ENCODE peak calls at places on chromosomes 1 and 21, in ten cellular contexts. One of them, this sample, is unnamed.

GRCh38 chr1:164723296-164723731 is 164.3 kb downstream of the PBX1 start:
- DNase-seq in GM04503: no peak
- DNase-seq in NCI-H69: peak
- DNase-seq in NCI-H2029 treated with DMSO at 0.1 percent for 48 hours: no peak
- DNase-seq in progenitor cell of endocrine pancreas: no peak
- DNase-seq in Karpas-422: no peak
- DNase-seq in NCI-H2171: no peak
- DNase-seq in HT1080: no peak
- DNase-seq in activated CD4-positive, CD25-positive, alpha-beta regulatory T cell: no peak
- DNase-seq in activated CD4-positive, alpha-beta T cell treated with anti-CD3 and anti-CD28 coated beads, Interleukin-2, amount 10 ng/mL, durations not matched to agents 7 days and 5 days: no peak
- DNase-seq in this sample: no peak

GRCh38 chr1:7230121-7230895 is 445.1 kb downstream of the CAMTA1 start:
- DNase-seq in GM04503: no peak
- DNase-seq in NCI-H2029 treated with DMSO at 0.1 percent for 48 hours: no peak
- DNase-seq in NCI-H69: no peak
- DNase-seq in Karpas-422: no peak
- DNase-seq in progenitor cell of endocrine pancreas: no peak
- DNase-seq in NCI-H2171: no peak
- DNase-seq in HT1080: no peak
- DNase-seq in activated CD4-positive, alpha-beta T cell treated with anti-CD3 and anti-CD28 coated beads, Interleukin-2, amount 10 ng/mL, durations not matched to agents 7 days and 5 days: no peak
- DNase-seq in activated CD4-positive, CD25-positive, alpha-beta regulatory T cell: no peak
- DNase-seq in this sample: no peak

GRCh38 chr1:162117039-162117816 is 47.7 kb downstream of the NOS1AP start:
- DNase-seq in NCI-H2171: no peak
- DNase-seq in NCI-H69: no peak
- DNase-seq in GM04503: no peak
- DNase-seq in activated CD4-positive, alpha-beta T cell treated with anti-CD3 and anti-CD28 coated beads, Interleukin-2, amount 10 ng/mL, durations not matched to agents 7 days and 5 days: no peak
- DNase-seq in NCI-H2029 treated with DMSO at 0.1 percent for 48 hours: no peak
- DNase-seq in Karpas-422: no peak
- DNase-seq in progenitor cell of endocrine pancreas: no peak
- DNase-seq in HT1080: no peak
- DNase-seq in activated CD4-positive, CD25-positive, alpha-beta regulatory T cell: no peak
- DNase-seq in this sample: no peak

GRCh38 chr1:27388337-27389005 is 4.0 kb upstream of the GPR3 start:
- DNase-seq in NCI-H2029 treated with DMSO at 0.1 percent for 48 hours: no peak
- DNase-seq in activated CD4-positive, alpha-beta T cell treated with anti-CD3 and anti-CD28 coated beads, Interleukin-2, amount 10 ng/mL, durations not matched to agents 7 days and 5 days: peak
- DNase-seq in progenitor cell of endocrine pancreas: peak
- DNase-seq in NCI-H2171: peak
- DNase-seq in GM04503: no peak
- DNase-seq in activated CD4-positive, CD25-positive, alpha-beta regulatory T cell: peak
- DNase-seq in Karpas-422: peak
- DNase-seq in HT1080: peak
- DNase-seq in NCI-H69: peak
- DNase-seq in this sample: peak

GRCh38 chr1:108597041-108597440 is 37.1 kb downstream of the EEIG2 start:
- DNase-seq in NCI-H69: no peak
- DNase-seq in activated CD4-positive, CD25-positive, alpha-beta regulatory T cell: no peak
- DNase-seq in Karpas-422: no peak
- DNase-seq in progenitor cell of endocrine pancreas: no peak
- DNase-seq in NCI-H2171: peak
- DNase-seq in HT1080: no peak
- DNase-seq in GM04503: no peak
- DNase-seq in activated CD4-positive, alpha-beta T cell treated with anti-CD3 and anti-CD28 coated beads, Interleukin-2, amount 10 ng/mL, durations not matched to agents 7 days and 5 days: no peak
- DNase-seq in NCI-H2029 treated with DMSO at 0.1 percent for 48 hours: no peak
- DNase-seq in this sample: no peak

GRCh38 chr1:201377611-201378092 is at the start of gene TNNT2:
- DNase-seq in activated CD4-positive, CD25-positive, alpha-beta regulatory T cell: no peak
- DNase-seq in NCI-H2171: peak
- DNase-seq in NCI-H2029 treated with DMSO at 0.1 percent for 48 hours: no peak
- DNase-seq in HT1080: no peak
- DNase-seq in progenitor cell of endocrine pancreas: no peak
- DNase-seq in Karpas-422: no peak
- DNase-seq in activated CD4-positive, alpha-beta T cell treated with anti-CD3 and anti-CD28 coated beads, Interleukin-2, amount 10 ng/mL, durations not matched to agents 7 days and 5 days: no peak
- DNase-seq in GM04503: no peak
- DNase-seq in NCI-H69: no peak
- DNase-seq in this sample: no peak

GRCh38 chr1:203839081-203839480 is 22.3 kb upstream of the SNRPE start:
- DNase-seq in activated CD4-positive, CD25-positive, alpha-beta regulatory T cell: no peak
- DNase-seq in activated CD4-positive, alpha-beta T cell treated with anti-CD3 and anti-CD28 coated beads, Interleukin-2, amount 10 ng/mL, durations not matched to agents 7 days and 5 days: no peak
- DNase-seq in Karpas-422: peak
- DNase-seq in NCI-H69: no peak
- DNase-seq in NCI-H2029 treated with DMSO at 0.1 percent for 48 hours: no peak
- DNase-seq in NCI-H2171: no peak
- DNase-seq in progenitor cell of endocrine pancreas: no peak
- DNase-seq in HT1080: no peak
- DNase-seq in GM04503: peak
- DNase-seq in this sample: no peak

GRCh38 chr1:9651565-9652378 is at the start of gene PIK3CD:
- DNase-seq in GM04503: no peak
- DNase-seq in HT1080: no peak
- DNase-seq in NCI-H69: peak
- DNase-seq in NCI-H2171: peak
- DNase-seq in activated CD4-positive, CD25-positive, alpha-beta regulatory T cell: peak
- DNase-seq in NCI-H2029 treated with DMSO at 0.1 percent for 48 hours: no peak
- DNase-seq in activated CD4-positive, alpha-beta T cell treated with anti-CD3 and anti-CD28 coated beads, Interleukin-2, amount 10 ng/mL, durations not matched to agents 7 days and 5 days: peak
- DNase-seq in progenitor cell of endocrine pancreas: peak
- DNase-seq in Karpas-422: peak
- DNase-seq in this sample: peak

GRCh38 chr21:37384416-37384815 is 17.8 kb downstream of the DYRK1A start:
- DNase-seq in activated CD4-positive, CD25-positive, alpha-beta regulatory T cell: no peak
- DNase-seq in NCI-H2171: no peak
- DNase-seq in NCI-H2029 treated with DMSO at 0.1 percent for 48 hours: no peak
- DNase-seq in activated CD4-positive, alpha-beta T cell treated with anti-CD3 and anti-CD28 coated beads, Interleukin-2, amount 10 ng/mL, durations not matched to agents 7 days and 5 days: no peak
- DNase-seq in HT1080: no peak
- DNase-seq in NCI-H69: no peak
- DNase-seq in GM04503: no peak
- DNase-seq in progenitor cell of endocrine pancreas: no peak
- DNase-seq in Karpas-422: no peak
- DNase-seq in this sample: no peak

GRCh38 chr1:184911103-184911502 is 63.2 kb downstream of the NIBAN1 start:
- DNase-seq in NCI-H2029 treated with DMSO at 0.1 percent for 48 hours: no peak
- DNase-seq in progenitor cell of endocrine pancreas: no peak
- DNase-seq in activated CD4-positive, CD25-positive, alpha-beta regulatory T cell: no peak
- DNase-seq in GM04503: no peak
- DNase-seq in Karpas-422: no peak
- DNase-seq in HT1080: no peak
- DNase-seq in NCI-H2171: no peak
- DNase-seq in NCI-H69: no peak
- DNase-seq in activated CD4-positive, alpha-beta T cell treated with anti-CD3 and anti-CD28 coated beads, Interleukin-2, amount 10 ng/mL, durations not matched to agents 7 days and 5 days: no peak
- DNase-seq in this sample: no peak

GRCh38 chr1:58997637-58998036 is 213.8 kb upstream of the JUN start:
- DNase-seq in NCI-H69: no peak
- DNase-seq in Karpas-422: no peak
- DNase-seq in NCI-H2171: no peak
- DNase-seq in NCI-H2029 treated with DMSO at 0.1 percent for 48 hours: no peak
- DNase-seq in HT1080: no peak
- DNase-seq in progenitor cell of endocrine pancreas: no peak
- DNase-seq in GM04503: no peak
- DNase-seq in activated CD4-positive, CD25-positive, alpha-beta regulatory T cell: no peak
- DNase-seq in activated CD4-positive, alpha-beta T cell treated with anti-CD3 and anti-CD28 coated beads, Interleukin-2, amount 10 ng/mL, durations not matched to agents 7 days and 5 days: no peak
- DNase-seq in this sample: no peak

GRCh38 chr1:198143797-198144196 is 13.0 kb upstream of the NEK7 start:
- DNase-seq in progenitor cell of endocrine pancreas: no peak
- DNase-seq in HT1080: no peak
- DNase-seq in NCI-H69: no peak
- DNase-seq in activated CD4-positive, CD25-positive, alpha-beta regulatory T cell: no peak
- DNase-seq in NCI-H2171: no peak
- DNase-seq in Karpas-422: peak
- DNase-seq in GM04503: no peak
- DNase-seq in activated CD4-positive, alpha-beta T cell treated with anti-CD3 and anti-CD28 coated beads, Interleukin-2, amount 10 ng/mL, durations not matched to agents 7 days and 5 days: no peak
- DNase-seq in NCI-H2029 treated with DMSO at 0.1 percent for 48 hours: no peak
- DNase-seq in this sample: no peak

GRCh38 chr21:18368193-18368592 is 35.4 kb downstream of the TMPRSS15 start:
- DNase-seq in HT1080: no peak
- DNase-seq in GM04503: no peak
- DNase-seq in NCI-H2029 treated with DMSO at 0.1 percent for 48 hours: no peak
- DNase-seq in activated CD4-positive, CD25-positive, alpha-beta regulatory T cell: no peak
- DNase-seq in activated CD4-positive, alpha-beta T cell treated with anti-CD3 and anti-CD28 coated beads, Interleukin-2, amount 10 ng/mL, durations not matched to agents 7 days and 5 days: no peak
- DNase-seq in NCI-H69: no peak
- DNase-seq in NCI-H2171: no peak
- DNase-seq in progenitor cell of endocrine pancreas: no peak
- DNase-seq in Karpas-422: no peak
- DNase-seq in this sample: no peak

GRCh38 chr1:28161770-28162550 is 14.5 kb downstream of the PTAFR start:
- DNase-seq in GM04503: no peak
- DNase-seq in HT1080: no peak
- DNase-seq in activated CD4-positive, CD25-positive, alpha-beta regulatory T cell: no peak
- DNase-seq in NCI-H2171: no peak
- DNase-seq in NCI-H69: no peak
- DNase-seq in Karpas-422: no peak
- DNase-seq in progenitor cell of endocrine pancreas: no peak
- DNase-seq in activated CD4-positive, alpha-beta T cell treated with anti-CD3 and anti-CD28 coated beads, Interleukin-2, amount 10 ng/mL, durations not matched to agents 7 days and 5 days: no peak
- DNase-seq in NCI-H2029 treated with DMSO at 0.1 percent for 48 hours: no peak
- DNase-seq in this sample: no peak

GRCh38 chr1:22892789-22893188 is 79.9 kb downstream of the LACTBL1 start:
- DNase-seq in NCI-H2029 treated with DMSO at 0.1 percent for 48 hours: peak
- DNase-seq in Karpas-422: no peak
- DNase-seq in activated CD4-positive, alpha-beta T cell treated with anti-CD3 and anti-CD28 coated beads, Interleukin-2, amount 10 ng/mL, durations not matched to agents 7 days and 5 days: no peak
- DNase-seq in GM04503: no peak
- DNase-seq in NCI-H2171: no peak
- DNase-seq in NCI-H69: no peak
- DNase-seq in HT1080: no peak
- DNase-seq in activated CD4-positive, CD25-positive, alpha-beta regulatory T cell: no peak
- DNase-seq in progenitor cell of endocrine pancreas: no peak
- DNase-seq in this sample: no peak